ENCODE peak calls at places on chromosomes 16 and 17, in five cellular contexts. R is uterus, K is gastrocnemius medialis, L is fibroblast of lung, G is heart left ventricle. I is an unnamed sample.

GRCh38 chr17:57484081-57484666 is 227.9 kb downstream of the MSI2 start:
- DNase-seq in R (no peak), K (no peak), L (no peak), G (no peak), I (no peak)

GRCh38 chr16:78606572-78606971 is 507.1 kb downstream of the WWOX start:
- DNase-seq in R (no peak), K (no peak), L (no peak), G (no peak), I (no peak)

GRCh38 chr17:75011788-75012319 is 616 bp upstream of the MRPL58 start:
- DNase-seq in R (peak; percentile 81), K (peak; percentile 73), L (peak; percentile 74), G (peak; percentile 63), I (no peak)

GRCh38 chr17:44123356-44124117 is at the start of gene HDAC5:
- DNase-seq in R (peak; percentile 96), K (peak; percentile 96), L (peak; percentile 95), G (peak; percentile 97), I (peak; percentile 98)

GRCh38 chr17:74671031-74671771 is 41.5 kb downstream of the CD300LF start:
- DNase-seq in R (peak; percentile 24), K (peak; percentile 17), L (peak; percentile 71), G (peak; percentile 81), I (peak; percentile 66)

GRCh38 chr17:69574257-69575197 is 160.0 kb downstream of the MAP2K6 start:
- DNase-seq in R (no peak), K (no peak), L (peak; percentile 79), G (no peak), I (no peak)

GRCh38 chr16:77986021-77986420 is 36.3 kb upstream of the CLEC3A start:
- DNase-seq in R (no peak), K (no peak), L (no peak), G (no peak), I (no peak)

GRCh38 chr16:46650224-46650623 is 29.0 kb upstream of the SHCBP1 start:
- DNase-seq in R (peak; percentile 46), K (peak; percentile 74), L (peak; percentile 90), G (no peak), I (no peak)

GRCh38 chr16:22424161-22424937 is 49.9 kb upstream of the CDR2 start:
- DNase-seq in R (peak; percentile 47), K (peak; percentile 90), L (peak; percentile 51), G (no peak), I (no peak)

GRCh38 chr17:34391241-34391640 is 28.2 kb upstream of the CCL1 start:
- DNase-seq in R (no peak), K (no peak), L (no peak), G (no peak), I (no peak)

GRCh38 chr16:78528265-78528664 is 428.8 kb downstream of the WWOX start:
- DNase-seq in R (no peak), K (no peak), L (no peak), G (no peak), I (no peak)

GRCh38 chr17:80789356-80789902 is 202.2 kb upstream of the CHMP6 start:
- DNase-seq in R (peak; percentile 47), K (peak; percentile 56), L (peak; percentile 96), G (no peak), I (no peak)

GRCh38 chr17:50785942-50786570 is 18.7 kb upstream of the ANKRD40CL start:
- DNase-seq in R (no peak), K (no peak), L (peak; percentile 88), G (no peak), I (no peak)

GRCh38 chr17:16449121-16449570 is 33.8 kb downstream of the TRPV2 start:
- DNase-seq in R (no peak), K (no peak), L (peak; percentile 48), G (no peak), I (peak; percentile 52)

GRCh38 chr17:62663304-62663703 is 35.8 kb downstream of the MRC2 start:
- DNase-seq in R (no peak), K (no peak), L (peak; percentile 45), G (no peak), I (no peak)

GRCh38 chr16:11133344-11133921 is 122.6 kb downstream of the SOCS1 start:
- DNase-seq in R (peak; percentile 78), K (peak; percentile 85), L (peak; percentile 96), G (peak; percentile 78), I (peak; percentile 71)

GRCh38 chr17:60468371-60468770 is 46.1 kb downstream of the CHCT1 start:
- DNase-seq in R (no peak), K (no peak), L (peak; percentile 42), G (no peak), I (no peak)

GRCh38 chr16:18948372-18949020 is 22.3 kb upstream of the SMG1 start:
- DNase-seq in R (no peak), K (no peak), L (no peak), G (no peak), I (no peak)

GRCh38 chr17:50051606-50052005 is 4.3 kb upstream of the ITGA3 start:
- DNase-seq in R (no peak), K (no peak), L (no peak), G (no peak), I (no peak)

GRCh38 chr16:72990003-72990521 is 57.9 kb downstream of the ZFHX3 start:
- DNase-seq in R (peak; percentile 66), K (peak; percentile 99), L (peak; percentile 88), G (peak; percentile 33), I (no peak)

DNA sequence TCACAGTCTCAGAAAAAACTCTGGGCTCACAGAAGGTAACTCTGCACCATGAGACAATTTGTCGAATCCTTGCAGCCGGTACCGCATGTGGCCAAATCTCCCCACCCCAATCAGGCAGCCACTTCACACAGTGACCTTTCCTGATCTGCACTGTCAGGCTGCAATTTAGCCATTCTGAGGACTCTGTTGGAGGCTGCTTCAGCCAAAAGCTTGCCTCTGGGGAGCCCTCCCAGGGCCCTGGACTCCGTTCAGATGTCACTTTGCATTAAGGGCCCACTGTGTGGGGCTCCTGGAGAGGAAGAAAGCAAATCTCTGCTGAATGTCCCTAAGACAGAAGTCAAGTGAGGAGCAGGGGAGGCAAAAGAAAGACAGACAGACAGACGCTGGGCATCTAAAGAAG is 183.4 kb downstream of the XYLT1 start:
- DNase-seq in R (no peak), K (no peak), L (no peak), G (no peak), I (no peak)
- H3K4me1 ChIP-seq in R (no peaks in the 10 kb centered on the region), K (peaks cover 15% of the 10 kb centered on the region), L (no peaks in the 10 kb centered on the region), G (no peaks in the 10 kb centered on the region), I (no peaks in the 10 kb centered on the region)

DNA sequence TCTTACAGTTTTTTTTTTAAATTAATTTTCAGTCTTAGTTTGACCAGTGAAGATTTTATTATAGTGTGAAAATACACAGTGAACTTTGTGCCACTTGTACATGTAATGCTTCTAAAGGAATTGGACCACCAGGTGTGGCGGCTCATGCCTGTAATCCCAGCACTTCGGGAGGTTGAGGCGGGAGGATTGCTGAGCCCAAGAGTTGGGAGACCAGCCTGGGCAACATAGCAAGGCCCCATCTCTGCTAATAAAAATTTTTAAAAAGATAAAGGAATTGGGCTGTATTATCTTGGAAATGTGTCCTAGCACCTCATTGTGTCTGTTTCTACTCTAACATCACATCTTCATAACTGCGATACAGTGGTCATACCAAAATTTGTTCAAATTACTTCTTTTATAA is 3.8 kb downstream of the IST1 start:
- DNase-seq in R (no peak), K (no peak), L (no peak), G (no peak), I (no peak)
- H3K4me1 ChIP-seq in R (no peaks in the 10 kb centered on the region), K (peaks cover 39% of the 10 kb centered on the region), L (peaks cover 3% of the 10 kb centered on the region), G (peaks cover 4% of the 10 kb centered on the region), I (peaks cover 11% of the 10 kb centered on the region)

DNA sequence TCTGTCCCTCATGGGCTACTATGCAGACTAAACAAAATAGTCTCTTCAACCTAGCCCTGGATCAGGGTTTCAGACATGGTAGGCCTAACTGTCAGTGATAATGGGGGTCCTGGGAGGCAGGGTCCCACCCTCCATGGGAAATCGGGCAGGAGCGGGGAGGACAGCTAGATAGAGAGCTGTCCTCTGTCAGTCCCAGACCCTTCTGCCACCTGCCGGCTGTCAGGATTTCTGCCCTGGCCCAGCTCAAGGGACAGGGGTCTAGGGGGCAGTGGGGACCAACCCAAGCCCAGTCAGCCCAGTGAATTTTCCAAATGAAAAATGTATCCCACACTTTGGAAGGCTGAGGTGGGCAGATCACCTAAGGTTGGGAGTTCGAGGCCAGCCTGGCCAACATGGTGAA is 5.3 kb downstream of the CA7 start:
- DNase-seq in R (no peak), K (no peak), L (no peak), G (no peak), I (peak; percentile 35)
- H3K4me1 ChIP-seq in R (no peaks in the 10 kb centered on the region), K (peaks cover 4% of the 10 kb centered on the region), L (no peaks in the 10 kb centered on the region), G (peaks cover 5% of the 10 kb centered on the region), I (no peaks in the 10 kb centered on the region)

GRCh38 chr16:85608887-85609286 is 4.2 kb upstream of the GSE1 start:
- DNase-seq in R (no peak), K (no peak), L (no peak), G (no peak), I (no peak)

GRCh38 chr16:85606920-85607319 is 6.2 kb upstream of the GSE1 start:
- DNase-seq in R (no peak), K (no peak), L (no peak), G (no peak), I (peak; percentile 21)

GRCh38 chr16:85607331-85607765 is 5.8 kb upstream of the GSE1 start:
- DNase-seq in R (no peak), K (no peak), L (peak; percentile 27), G (no peak), I (no peak)

GRCh38 chr16:85608515-85608885 is 4.6 kb upstream of the GSE1 start:
- DNase-seq in R (no peak), K (no peak), L (no peak), G (no peak), I (no peak)

GRCh38 chr16:85607796-85608514 is 5.2 kb upstream of the GSE1 start:
- DNase-seq in R (no peak), K (no peak), L (no peak), G (no peak), I (peak; percentile 76)
- H3K4me1 ChIP-seq in R (no peaks in the 10 kb centered on the region), K (peaks cover 20% of the 10 kb centered on the region), L (peaks cover 20% of the 10 kb centered on the region), G (peaks cover 14% of the 10 kb centered on the region), I (peaks cover 44% of the 10 kb centered on the region)

DNA sequence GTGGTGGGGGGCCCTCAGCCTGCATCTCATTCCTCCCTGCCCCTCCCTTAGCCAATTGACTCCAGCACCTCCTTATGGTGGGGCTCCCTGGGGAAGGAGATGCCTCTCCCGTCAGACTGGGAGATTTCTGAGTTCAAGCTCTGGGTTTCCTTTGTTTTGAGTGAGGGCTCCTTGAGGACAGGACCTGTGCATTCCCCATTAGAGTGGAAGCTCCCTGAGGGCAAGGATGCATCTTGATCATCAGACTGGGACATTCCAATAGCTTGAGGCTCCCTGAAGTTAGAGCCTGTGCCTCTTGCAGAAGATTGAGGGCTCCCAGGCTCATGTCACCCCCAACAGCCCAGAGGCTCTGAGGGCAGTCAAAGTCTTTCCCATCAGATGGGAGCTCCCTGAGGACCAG is 23.6 kb downstream of the TNS4 start:
- DNase-seq in R (no peak), K (no peak), L (no peak), G (no peak), I (no peak)
- H3K4me1 ChIP-seq in R (no peaks in the 10 kb centered on the region), K (no peaks in the 10 kb centered on the region), L (peaks cover 2% of the 10 kb centered on the region), G (no peaks in the 10 kb centered on the region), I (no peaks in the 10 kb centered on the region)

GRCh38 chr17:71189493-71189831 is 931.4 kb upstream of the SOX9 start:
- DNase-seq in R (no peak), K (no peak), L (no peak), G (no peak), I (no peak)
- H3K4me1 ChIP-seq in R (no peaks in the 10 kb centered on the region), K (no peaks in the 10 kb centered on the region), L (peaks cover 6% of the 10 kb centered on the region), G (no peaks in the 10 kb centered on the region), I (no peaks in the 10 kb centered on the region)

GRCh38 chr17:63840591-63841349 is 1.7 kb downstream of the SMARCD2 start:
- DNase-seq in R (no peak), K (peak; percentile 48), L (peak; percentile 33), G (no peak), I (no peak)
- H3K4me1 ChIP-seq in R (peaks cover 14% of the 10 kb centered on the region), K (peaks cover 63% of the 10 kb centered on the region), L (peaks cover 20% of the 10 kb centered on the region), G (peaks cover 33% of the 10 kb centered on the region), I (peaks cover 47% of the 10 kb centered on the region)